ENCODE peak calls at places on chromosomes 1 and 21, in four cellular contexts. One of them, this sample, is unnamed.
A peak's percentile ranks its signal among the peaks of the same experiment; 100 is the strongest.

GRCh38 chr1:156963621-156964020 is 43.2 kb downstream of the LRRC71 start:
- DNase-seq in neuronal stem cell: no peak
- DNase-seq in caudate nucleus: no peak
- DNase-seq in CD4-positive, alpha-beta memory T cell: peak; percentile 49
- DNase-seq in this sample: no peak

GRCh38 chr1:11985851-11986250 is 5.6 kb downstream of the MFN2 start:
- DNase-seq in caudate nucleus: no peak
- DNase-seq in CD4-positive, alpha-beta memory T cell: no peak
- DNase-seq in neuronal stem cell: no peak
- DNase-seq in this sample: no peak

GRCh38 chr1:177620636-177621190 is 349.1 kb downstream of the SEC16B start:
- DNase-seq in CD4-positive, alpha-beta memory T cell: no peak
- DNase-seq in neuronal stem cell: no peak
- DNase-seq in caudate nucleus: no peak
- DNase-seq in this sample: no peak

GRCh38 chr1:6505367-6506209 is 14.1 kb upstream of the PLEKHG5 start:
- DNase-seq in caudate nucleus: no peak
- DNase-seq in CD4-positive, alpha-beta memory T cell: no peak
- DNase-seq in neuronal stem cell: no peak
- DNase-seq in this sample: no peak

GRCh38 chr1:47184090-47184735 is 5.6 kb downstream of the PDZK1IP1 start:
- DNase-seq in caudate nucleus: no peak
- DNase-seq in neuronal stem cell: no peak
- DNase-seq in CD4-positive, alpha-beta memory T cell: no peak
- DNase-seq in this sample: no peak

GRCh38 chr1:60942896-60943633 is 139.3 kb upstream of the NFIA start:
- DNase-seq in caudate nucleus: no peak
- DNase-seq in neuronal stem cell: no peak
- DNase-seq in CD4-positive, alpha-beta memory T cell: no peak
- DNase-seq in this sample: no peak

GRCh38 chr21:35861656-35862055 is 198.7 kb downstream of the SETD4 start:
- DNase-seq in caudate nucleus: no peak
- DNase-seq in CD4-positive, alpha-beta memory T cell: no peak
- DNase-seq in neuronal stem cell: no peak
- DNase-seq in this sample: no peak

GRCh38 chr1:220315070-220315839 is 43.0 kb upstream of the RAB3GAP2 start:
- DNase-seq in neuronal stem cell: no peak
- DNase-seq in caudate nucleus: no peak
- DNase-seq in CD4-positive, alpha-beta memory T cell: no peak
- DNase-seq in this sample: no peak

GRCh38 chr1:154749078-154749760 is 120.9 kb downstream of the KCNN3 start:
- DNase-seq in CD4-positive, alpha-beta memory T cell: no peak
- DNase-seq in neuronal stem cell: no peak
- DNase-seq in caudate nucleus: no peak
- DNase-seq in this sample: no peak

GRCh38 chr21:36203603-36203889 is 46.9 kb downstream of the DOP1B start:
- DNase-seq in caudate nucleus: no peak
- DNase-seq in CD4-positive, alpha-beta memory T cell: no peak
- DNase-seq in neuronal stem cell: no peak
- DNase-seq in this sample: no peak

GRCh38 chr1:202998836-202999750 is 8.1 kb upstream of the TMEM183A start:
- DNase-seq in caudate nucleus: no peak
- DNase-seq in CD4-positive, alpha-beta memory T cell: peak; percentile 69
- DNase-seq in neuronal stem cell: peak; percentile 45
- DNase-seq in this sample: no peak

GRCh38 chr1:205597691-205598314 is 34.0 kb downstream of the ELK4 start:
- DNase-seq in neuronal stem cell: no peak
- DNase-seq in caudate nucleus: no peak
- DNase-seq in CD4-positive, alpha-beta memory T cell: no peak
- DNase-seq in this sample: peak; percentile 46

GRCh38 chr1:47233165-47233564 is 1.1 kb upstream of the TAL1 start:
- DNase-seq in caudate nucleus: no peak
- DNase-seq in neuronal stem cell: no peak
- DNase-seq in CD4-positive, alpha-beta memory T cell: no peak
- DNase-seq in this sample: no peak

GRCh38 chr1:116991918-116992317 is 9.6 kb upstream of the CD101 start:
- DNase-seq in caudate nucleus: no peak
- DNase-seq in CD4-positive, alpha-beta memory T cell: no peak
- DNase-seq in neuronal stem cell: no peak
- DNase-seq in this sample: no peak

GRCh38 chr1:67683736-67684525 is 1.1 kb upstream of the GADD45A start:
- DNase-seq in neuronal stem cell: no peak
- DNase-seq in caudate nucleus: peak; percentile 6
- DNase-seq in CD4-positive, alpha-beta memory T cell: no peak
- DNase-seq in this sample: no peak

GRCh38 chr1:92030701-92031107 is 919 bp downstream of the EPHX4 start:
- DNase-seq in caudate nucleus: no peak
- DNase-seq in neuronal stem cell: no peak
- DNase-seq in CD4-positive, alpha-beta memory T cell: no peak
- DNase-seq in this sample: no peak

DNA sequence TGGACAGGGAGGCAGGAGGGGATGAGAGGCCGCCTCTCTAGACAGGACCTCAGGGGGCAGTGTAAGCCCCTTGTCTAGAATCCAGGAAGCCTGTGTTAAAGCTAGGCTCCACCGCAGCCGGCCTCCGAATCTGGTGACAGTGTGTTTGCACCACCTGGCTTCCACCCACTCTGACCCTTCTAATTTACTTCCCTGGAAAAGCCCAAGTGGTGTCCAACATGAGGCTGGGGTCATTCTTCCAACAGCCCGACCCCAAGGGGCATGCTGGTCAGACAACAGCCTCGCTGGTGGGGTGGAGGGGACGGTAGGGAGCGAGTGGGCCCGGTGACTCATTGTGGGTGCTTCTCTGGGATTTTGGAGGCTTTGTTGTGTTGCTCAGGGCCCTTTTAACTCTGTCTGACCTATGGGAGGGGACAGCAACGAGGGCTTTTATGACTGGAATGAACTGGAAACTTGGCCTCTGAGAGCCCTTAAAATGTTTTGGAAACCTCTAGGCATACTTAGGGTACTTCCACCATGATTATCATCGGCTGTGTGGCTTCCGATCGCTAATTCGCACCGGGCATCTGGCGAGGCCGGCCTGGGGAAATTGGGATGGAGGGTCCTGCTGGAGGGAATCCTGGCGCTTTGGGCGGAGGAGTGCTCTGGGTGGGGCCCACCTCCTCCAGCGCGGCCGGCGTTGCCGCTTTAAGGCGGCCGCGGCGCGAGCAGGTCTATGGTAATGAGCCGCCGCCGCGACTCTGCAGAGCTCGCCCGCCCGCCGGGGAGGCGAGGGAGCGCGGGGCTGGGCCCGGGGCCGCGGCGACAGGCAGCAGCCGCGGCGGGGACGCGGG is at the start of gene CELSR2:
- DNase-seq in caudate nucleus: no peak
- DNase-seq in neuronal stem cell: peak; percentile 78
- DNase-seq in CD4-positive, alpha-beta memory T cell: peak; percentile 71
- DNase-seq in this sample: no peak
- H3K27ac ChIP-seq in caudate nucleus: peak within 1 kb of the TSS; percentile 36
- H3K27ac ChIP-seq in neuronal stem cell: no peak within 1 kb of the TSS
- H3K27ac ChIP-seq in CD4-positive, alpha-beta memory T cell: no peak within 1 kb of the TSS
- H3K27ac ChIP-seq in this sample: peak within 1 kb of the TSS; percentile 75

DNA sequence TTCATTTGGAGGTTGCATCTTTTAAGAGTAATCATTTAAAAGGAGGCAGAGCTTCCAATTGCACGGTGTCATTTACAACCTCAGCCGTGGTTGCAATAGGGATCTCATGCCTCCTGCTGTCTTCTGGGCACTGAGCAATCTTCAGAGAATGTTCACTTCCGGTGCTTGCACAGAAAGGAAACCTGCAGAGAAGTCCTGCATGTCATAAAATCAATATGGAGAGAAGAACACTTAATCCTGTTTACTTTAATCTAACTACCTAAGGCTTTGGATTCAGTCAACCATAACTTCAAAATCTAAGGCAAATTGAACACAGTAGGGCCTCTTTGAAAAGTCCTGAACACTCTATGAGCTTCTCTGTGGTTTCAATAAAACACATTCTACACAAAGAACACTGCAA is 11.3 kb upstream of the MAP10 start:
- DNase-seq in caudate nucleus: no peak
- DNase-seq in neuronal stem cell: no peak
- DNase-seq in CD4-positive, alpha-beta memory T cell: no peak
- DNase-seq in this sample: no peak
- H3K27ac ChIP-seq in caudate nucleus: no peak overlapping the region
- H3K27ac ChIP-seq in neuronal stem cell: no peak overlapping the region
- H3K27ac ChIP-seq in CD4-positive, alpha-beta memory T cell: no peak overlapping the region
- H3K27ac ChIP-seq in this sample: no peak overlapping the region

DNA sequence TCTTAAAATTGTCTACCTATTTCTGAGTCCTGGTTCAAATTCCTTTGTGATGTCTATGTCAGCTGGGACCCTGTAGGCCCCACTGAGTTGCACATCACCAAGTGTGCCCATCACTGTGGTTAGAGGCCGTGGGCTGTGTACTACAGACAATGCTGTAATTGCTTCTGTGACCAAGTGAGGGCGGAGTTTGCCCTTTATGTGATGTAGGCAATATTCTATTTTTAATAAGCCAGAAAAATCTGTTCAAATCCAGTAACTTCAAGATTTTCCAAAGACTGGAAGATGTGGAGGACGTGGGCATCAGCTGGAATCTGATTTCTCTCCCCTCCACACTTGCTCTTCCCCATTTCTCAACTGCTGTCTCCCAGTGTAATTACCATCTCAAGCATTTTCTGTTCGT is 215.4 kb downstream of the PBX1 start:
- DNase-seq in CD4-positive, alpha-beta memory T cell: no peak
- DNase-seq in caudate nucleus: no peak
- DNase-seq in neuronal stem cell: no peak
- DNase-seq in this sample: no peak
- H3K27ac ChIP-seq in CD4-positive, alpha-beta memory T cell: no peak overlapping the region
- H3K27ac ChIP-seq in caudate nucleus: no peak overlapping the region
- H3K27ac ChIP-seq in neuronal stem cell: no peak overlapping the region
- H3K27ac ChIP-seq in this sample: no peak overlapping the region

GRCh38 chr1:167670563-167670962 is 40.5 kb downstream of the RCSD1 start:
- DNase-seq in neuronal stem cell: no peak
- DNase-seq in CD4-positive, alpha-beta memory T cell: no peak
- DNase-seq in caudate nucleus: no peak
- DNase-seq in this sample: no peak

GRCh38 chr1:167669209-167670139 is 39.4 kb downstream of the RCSD1 start:
- DNase-seq in neuronal stem cell: no peak
- DNase-seq in caudate nucleus: no peak
- DNase-seq in CD4-positive, alpha-beta memory T cell: no peak
- DNase-seq in this sample: no peak

GRCh38 chr1:167672831-167673230 is 42.8 kb downstream of the RCSD1 start:
- DNase-seq in neuronal stem cell: no peak
- DNase-seq in caudate nucleus: no peak
- DNase-seq in CD4-positive, alpha-beta memory T cell: no peak
- DNase-seq in this sample: no peak

GRCh38 chr1:167673285-167673684 is 43.3 kb downstream of the RCSD1 start:
- DNase-seq in CD4-positive, alpha-beta memory T cell: no peak
- DNase-seq in neuronal stem cell: no peak
- DNase-seq in caudate nucleus: no peak
- DNase-seq in this sample: no peak

DNA sequence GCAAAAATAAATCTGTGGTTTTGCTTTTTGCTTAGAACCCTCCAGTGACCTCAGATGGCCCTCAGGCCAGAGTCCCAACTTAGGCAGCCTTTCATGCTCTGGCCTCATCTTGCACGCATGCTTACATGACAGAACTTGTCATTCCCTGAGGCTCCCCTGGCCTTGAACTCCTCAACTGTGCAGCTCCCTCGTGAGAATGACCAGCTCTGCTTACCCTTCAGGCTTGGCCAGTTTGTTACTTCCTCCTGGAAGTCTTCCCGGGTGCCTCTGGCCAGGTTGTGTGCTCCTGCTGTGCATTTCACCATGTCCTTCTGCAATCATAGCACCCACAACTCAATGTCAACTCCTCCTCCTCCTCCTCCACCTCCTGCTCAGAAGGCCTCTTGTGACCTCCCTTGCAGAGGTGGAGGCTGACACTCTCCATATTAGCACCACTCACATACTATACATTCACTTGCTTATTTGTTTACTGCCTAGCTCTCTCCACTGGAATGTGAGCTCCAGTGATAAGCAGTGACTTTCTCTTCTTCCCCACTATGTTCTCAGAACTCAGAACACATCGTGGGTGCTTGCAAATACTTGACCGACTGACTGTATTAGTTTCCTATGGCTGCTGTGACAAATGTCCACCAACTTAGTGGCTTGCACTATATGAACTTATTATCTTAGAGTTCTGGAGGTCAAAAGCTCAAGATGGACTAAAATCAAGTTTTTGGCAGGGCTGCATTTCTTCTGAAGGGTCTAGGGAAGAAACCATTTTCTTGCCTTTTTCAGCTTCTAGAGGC is 41.9 kb downstream of the RCSD1 start:
- DNase-seq in neuronal stem cell: no peak
- DNase-seq in caudate nucleus: no peak
- DNase-seq in CD4-positive, alpha-beta memory T cell: no peak
- DNase-seq in this sample: no peak
- H3K27ac ChIP-seq in neuronal stem cell: no peak overlapping the region
- H3K27ac ChIP-seq in caudate nucleus: no peak overlapping the region
- H3K27ac ChIP-seq in CD4-positive, alpha-beta memory T cell: no peak overlapping the region
- H3K27ac ChIP-seq in this sample: no peak overlapping the region

DNA sequence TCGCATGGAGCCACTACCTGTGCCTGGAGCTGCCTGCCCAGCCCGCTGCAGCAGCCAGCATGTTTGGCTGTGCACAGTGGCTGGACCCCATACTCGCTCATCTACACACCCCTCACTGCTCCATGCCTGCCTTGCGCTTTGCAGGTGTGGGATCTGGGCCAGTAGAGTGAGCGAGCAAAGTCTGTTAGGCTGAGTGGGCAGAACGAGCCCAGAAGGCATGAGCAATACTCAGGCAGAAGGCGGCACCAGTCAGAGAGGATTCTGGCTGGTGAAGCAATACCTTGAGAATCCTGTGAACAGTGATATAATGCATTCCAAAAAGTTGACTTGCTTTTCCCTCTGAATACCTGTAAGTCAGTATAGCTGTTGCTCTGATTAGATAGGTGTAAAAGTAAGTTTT is 816.4 kb downstream of the KCNT2 start:
- DNase-seq in CD4-positive, alpha-beta memory T cell: no peak
- DNase-seq in caudate nucleus: no peak
- DNase-seq in neuronal stem cell: no peak
- DNase-seq in this sample: no peak
- H3K27ac ChIP-seq in CD4-positive, alpha-beta memory T cell: no peak overlapping the region
- H3K27ac ChIP-seq in caudate nucleus: no peak overlapping the region
- H3K27ac ChIP-seq in neuronal stem cell: no peak overlapping the region
- H3K27ac ChIP-seq in this sample: no peak overlapping the region